ENCODE peak calls at places on chromosomes 3 and 15, in eight cellular contexts. L, Z, G, I, H, M, J and F are unnamed samples.

GRCh38 chr15:53851110-53851833 is 91.8 kb upstream of the WDR72 start:
- DNase-seq in Z (no peak), H (no peak), G (no peak), I (no peak), J (no peak), L (no peak), M (no peak), F (no peak)

GRCh38 chr15:79978694-79979519 is 7.9 kb upstream of the BCL2A1 start:
- DNase-seq in J (no peak), L (peak), G (no peak), H (no peak), Z (no peak), M (peak), I (no peak), F (peak)

GRCh38 chr3:52532838-52533622 is 627 bp downstream of the NT5DC2 start:
- DNase-seq in Z (no peak), M (peak), G (peak), J (peak), H (no peak), L (peak), I (no peak), F (no peak)

GRCh38 chr15:25501828-25502446 is 63.1 kb upstream of the UBE3A start:
- DNase-seq in L (peak), J (peak), M (peak), Z (peak), I (peak), H (no peak), G (no peak), F (peak)

GRCh38 chr3:54085936-54086335 is 36.4 kb upstream of the CACNA2D3 start:
- DNase-seq in J (no peak), L (no peak), G (no peak), H (no peak), M (no peak), I (no peak), Z (no peak), F (no peak)

GRCh38 chr3:69864141-69864540 is 124.9 kb downstream of the MITF start:
- DNase-seq in J (no peak), H (no peak), Z (no peak), L (no peak), I (no peak), M (no peak), G (no peak), F (no peak)

GRCh38 chr3:16448691-16449090 is 64.8 kb downstream of the RFTN1 start:
- DNase-seq in L (peak), M (peak), Z (no peak), J (no peak), H (peak), G (peak), I (peak), F (peak)

GRCh38 chr15:27121672-27122071 is 150.7 kb downstream of the GABRG3 start:
- DNase-seq in L (no peak), I (no peak), G (no peak), M (no peak), J (no peak), Z (no peak), H (no peak), F (no peak)